ENCODE peak calls at places on chromosome 3, in eight cellular contexts. A is MCF 10A; G is fibroblast of gingiva; Z is foreskin melanocyte; S is AG09309; F is activated CD4-positive, alpha-beta memory T cell treated with anti-CD3 and anti-CD28 coated beads, Interleukin-2, amount 10 ng/mL, durations not matched to agents 7 days and 5 days; I is lung; L is cerebellum. V is an unnamed sample.

GRCh38 chr3:133038731-133039398 is 674 bp downstream of the TMEM108 start:
- DNase-seq in L (peak; percentile 28), Z (no peak), A (no peak), F (no peak), G (no peak), S (no peak), I (peak; percentile 41), V (no peak)

GRCh38 chr3:46536758-46537157 is 29.3 kb downstream of the LRRC2 start:
- DNase-seq in G (no peak), L (no peak), S (no peak), Z (no peak), A (no peak), I (no peak), F (no peak), V (no peak)

GRCh38 chr3:61684386-61684785 is 123.0 kb downstream of the PTPRG start:
- DNase-seq in A (no peak), F (no peak), S (peak; percentile 49), I (no peak), L (no peak), G (peak; percentile 94), Z (no peak), V (no peak)

GRCh38 chr3:21795152-21795837 is 44.3 kb upstream of the ZNF385D start:
- DNase-seq in S (no peak), I (no peak), L (peak; percentile 84), A (no peak), F (no peak), G (no peak), Z (no peak), V (no peak)

GRCh38 chr3:39410893-39411292 is 4.4 kb downstream of the RPSA start:
- DNase-seq in F (no peak), Z (no peak), G (no peak), L (no peak), S (no peak), A (no peak), I (no peak), V (no peak)

GRCh38 chr3:130537609-130538304 is 20.8 kb downstream of the COL6A6 start:
- DNase-seq in Z (peak; percentile 53), A (no peak), G (no peak), F (no peak), L (no peak), I (no peak), S (no peak), V (no peak)

GRCh38 chr3:4846529-4846928 is 132.7 kb upstream of the BHLHE40 start:
- DNase-seq in I (no peak), S (no peak), G (no peak), A (no peak), L (no peak), F (no peak), Z (no peak), V (no peak)

GRCh38 chr3:46913644-46914043 is 36.1 kb downstream of the PTH1R start:
- DNase-seq in L (no peak), G (no peak), A (peak; percentile 98), Z (no peak), S (no peak), F (no peak), I (no peak), V (no peak)

GRCh38 chr3:101868534-101869464 is 19.5 kb downstream of the NFKBIZ start:
- DNase-seq in Z (no peak), I (peak; percentile 79), L (no peak), A (peak; percentile 80), G (peak; percentile 21), S (no peak), F (no peak), V (no peak)

GRCh38 chr3:8490079-8490552 is 11.5 kb upstream of the LMCD1 start:
- DNase-seq in L (no peak), S (peak; percentile 94), G (peak; percentile 89), I (no peak), Z (no peak), F (no peak), A (peak; percentile 61), V (peak; percentile 99)

GRCh38 chr3:190790185-190790584 is 72.3 kb downstream of the GMNC start:
- DNase-seq in F (no peak), L (no peak), I (no peak), Z (no peak), G (no peak), S (no peak), A (no peak), V (no peak)

GRCh38 chr3:62981962-62982361 is 106.7 kb upstream of the CADPS start:
- DNase-seq in G (no peak), F (no peak), I (no peak), Z (no peak), A (no peak), S (no peak), L (no peak), V (no peak)

GRCh38 chr3:103082501-103082900 is 647.7 kb downstream of the ZPLD1 start:
- DNase-seq in S (no peak), A (no peak), Z (no peak), L (no peak), G (no peak), I (no peak), F (no peak), V (no peak)

GRCh38 chr3:151093905-151094304 is 8.4 kb downstream of the MED12L start:
- DNase-seq in F (no peak), I (no peak), Z (no peak), A (no peak), G (no peak), S (no peak), L (no peak), V (no peak)

GRCh38 chr3:139427283-139428060 is 38.0 kb upstream of the COPB2 start:
- DNase-seq in F (no peak), A (peak; percentile 82), L (peak; percentile 52), I (no peak), S (peak; percentile 55), G (peak; percentile 72), Z (peak; percentile 51), V (peak; percentile 34)

GRCh38 chr3:58488962-58489361 is 2.9 kb upstream of the KCTD6 start:
- DNase-seq in L (no peak), S (no peak), Z (no peak), I (no peak), A (no peak), F (no peak), G (no peak), V (no peak)

V was measured in GM04503.